ENCODE peak calls at places on chromosomes 12 and 14, in five cellular contexts. E, Y, M, J and C are unnamed samples.

GRCh38 chr14:91377700-91378652 is 39.6 kb downstream of the CCDC88C start:
- ATAC-seq in E (peak; percentile 3), Y (no peak), M (no peak), J (peak; percentile 60), C (peak; percentile 22)

GRCh38 chr14:104639889-104640548 is 35.4 kb upstream of the TMEM179 start:
- ATAC-seq in J (peak; percentile 77), Y (peak; percentile 99), E (peak; percentile 99), M (peak; percentile 95), C (peak; percentile 48)

GRCh38 chr12:75706786-75707605 is 195.6 kb upstream of the KRR1 start:
- ATAC-seq in E (no peak), J (no peak), M (no peak), Y (peak; percentile 79), C (no peak)

GRCh38 chr14:24857277-24857676 is 192.7 kb downstream of the STXBP6 start:
- ATAC-seq in J (no peak), E (no peak), Y (no peak), M (no peak), C (no peak)

GRCh38 chr12:103799504-103800251 is 41.4 kb downstream of the NT5DC3 start:
- ATAC-seq in Y (no peak), E (no peak), J (peak; percentile 56), M (peak; percentile 54), C (peak; percentile 83)

GRCh38 chr14:68741839-68742470 is 50.9 kb downstream of the ZFP36L1 start:
- ATAC-seq in M (no peak), Y (no peak), J (peak; percentile 83), E (peak; percentile 97), C (no peak)

GRCh38 chr14:24441904-24442239 is 704 bp downstream of the SDR39U1 start:
- ATAC-seq in M (no peak), J (no peak), E (no peak), Y (no peak), C (no peak)

GRCh38 chr14:90503582-90503981 is 106.8 kb downstream of the CALM1 start:
- ATAC-seq in Y (no peak), M (no peak), E (no peak), J (no peak), C (no peak)

GRCh38 chr12:110699591-110700445 is 10.9 kb upstream of the HVCN1 start:
- ATAC-seq in Y (no peak), E (no peak), J (no peak), M (peak; percentile 61), C (no peak)

GRCh38 chr12:3712209-3712992 is 40.5 kb downstream of the CRACR2A start:
- ATAC-seq in Y (no peak), M (no peak), E (no peak), J (no peak), C (no peak)

GRCh38 chr12:74412607-74413230 is 124.9 kb upstream of the ATXN7L3B start:
- ATAC-seq in J (no peak), M (no peak), E (peak; percentile 48), Y (no peak), C (no peak)

GRCh38 chr12:47245623-47246022 is 165.9 kb upstream of the AMIGO2 start:
- ATAC-seq in J (no peak), Y (no peak), E (no peak), M (no peak), C (no peak)
- TF ChIP-seq POLR2AphosphoS5 in J (no peak), Y (no peak), E (no peak), M (no peak), C (no peak)

GRCh38 chr14:55073856-55074255 is 22.4 kb downstream of the MAPK1IP1L start:
- ATAC-seq in E (no peak), J (no peak), Y (peak; percentile 41), M (no peak), C (no peak)
- H3K27ac ChIP-seq in E (peak overlapping the region; percentile 83), J (no peak overlapping the region), Y (no peak overlapping the region), M (no peak overlapping the region), C (peak overlapping the region; percentile 39)

GRCh38 chr14:53872551-53873188 is 84.0 kb downstream of the BMP4 start:
- ATAC-seq in M (no peak), J (no peak), Y (no peak), E (no peak), C (peak; percentile 59)
- TF ChIP-seq EP300 in M (no peak), J (no peak), Y (no peak), E (no peak), C (no peak)

DNA sequence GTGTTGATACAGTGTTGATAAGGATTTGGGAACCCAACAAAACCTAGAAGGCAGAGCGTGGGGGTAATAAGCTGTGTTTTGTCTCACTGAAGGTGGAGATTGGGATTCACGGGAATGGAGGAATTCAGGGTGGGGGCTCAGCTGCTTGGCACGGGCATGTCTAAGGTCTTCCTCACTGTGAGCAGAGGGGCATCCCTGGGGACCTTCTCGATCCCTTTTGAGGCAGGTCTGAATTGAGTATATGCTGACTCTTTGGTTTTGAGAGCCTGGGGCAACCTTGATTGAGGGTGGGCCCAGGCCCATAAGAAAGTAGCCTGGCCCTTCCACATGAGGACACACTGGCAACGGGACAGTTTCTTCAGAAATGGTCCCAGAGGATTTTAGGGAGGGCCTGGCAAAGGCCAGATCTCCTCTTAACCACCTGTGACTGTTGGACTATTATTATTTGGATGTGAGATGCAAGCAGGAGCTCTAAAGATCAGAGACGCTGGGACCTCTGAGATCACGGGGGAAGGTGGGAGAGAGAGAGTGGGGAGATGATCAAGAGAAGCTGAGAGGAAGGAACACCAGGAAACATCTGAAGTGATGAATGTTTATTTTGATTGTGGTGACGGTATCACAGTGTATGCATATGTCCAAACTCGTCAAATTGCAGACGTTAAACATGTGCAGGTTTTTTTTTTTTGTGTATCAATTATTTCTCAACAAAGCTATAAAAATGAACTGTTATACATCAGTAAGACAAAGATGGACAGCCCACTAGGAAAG is 48.4 kb downstream of the SMIM41 start:
- ATAC-seq in J (no peak), E (no peak), Y (no peak), M (no peak), C (no peak)
- TF ChIP-seq POLR2AphosphoS5 in J (no peak), E (no peak), Y (no peak), M (no peak), C (no peak)